ENCODE peak calls at places on chromosome 21, in seven cellular contexts. X, B, V, P, A, E and O are unnamed samples.

GRCh38 chr21:40070871-40071270 is 203.6 kb downstream of the PCP4 start:
- DNase-seq in P (no peak), E (no peak), X (no peak), V (no peak), B (no peak), A (no peak), O (no peak)

GRCh38 chr21:45049725-45050359 is 24.5 kb upstream of the ADARB1 start:
- DNase-seq in P (no peak), B (no peak), V (peak), E (no peak), X (no peak), A (no peak), O (no peak)

GRCh38 chr21:45957986-45958610 is 23.5 kb upstream of the COL6A1 start:
- DNase-seq in X (no peak), V (no peak), E (no peak), A (no peak), B (peak), P (no peak), O (peak)

GRCh38 chr21:39319814-39320332 is 6.4 kb upstream of the BRWD1 start:
- DNase-seq in X (no peak), V (peak), E (no peak), B (no peak), A (no peak), P (no peak), O (no peak)

GRCh38 chr21:43814215-43815106 is 25.1 kb downstream of the RRP1 start:
- DNase-seq in B (no peak), X (no peak), E (no peak), P (no peak), V (no peak), A (no peak), O (no peak)

GRCh38 chr21:35249636-35250035 is 200.5 kb upstream of the RUNX1 start:
- DNase-seq in V (peak), P (no peak), A (no peak), X (no peak), E (no peak), B (no peak), O (no peak)

GRCh38 chr21:25409992-25410391 is 197.3 kb downstream of the MRPL39 start:
- DNase-seq in E (no peak), X (no peak), P (no peak), V (no peak), B (no peak), A (no peak), O (no peak)

GRCh38 chr21:43585924-43586411 is 73.3 kb downstream of the HSF2BP start:
- DNase-seq in E (peak), P (peak), A (peak), V (peak), X (no peak), B (no peak), O (peak)

GRCh38 chr21:44331650-44332306 is 7.4 kb downstream of the CFAP410 start:
- DNase-seq in B (no peak), A (no peak), V (no peak), P (no peak), E (no peak), X (no peak), O (no peak)

GRCh38 chr21:31538821-31539220 is 120.7 kb upstream of the SOD1 start:
- DNase-seq in A (no peak), E (no peak), P (no peak), X (no peak), V (no peak), B (no peak), O (no peak)

GRCh38 chr21:44335266-44336059 is 3.7 kb downstream of the CFAP410 start:
- DNase-seq in P (no peak), V (no peak), E (no peak), A (no peak), X (no peak), B (no peak), O (no peak)

DNA sequence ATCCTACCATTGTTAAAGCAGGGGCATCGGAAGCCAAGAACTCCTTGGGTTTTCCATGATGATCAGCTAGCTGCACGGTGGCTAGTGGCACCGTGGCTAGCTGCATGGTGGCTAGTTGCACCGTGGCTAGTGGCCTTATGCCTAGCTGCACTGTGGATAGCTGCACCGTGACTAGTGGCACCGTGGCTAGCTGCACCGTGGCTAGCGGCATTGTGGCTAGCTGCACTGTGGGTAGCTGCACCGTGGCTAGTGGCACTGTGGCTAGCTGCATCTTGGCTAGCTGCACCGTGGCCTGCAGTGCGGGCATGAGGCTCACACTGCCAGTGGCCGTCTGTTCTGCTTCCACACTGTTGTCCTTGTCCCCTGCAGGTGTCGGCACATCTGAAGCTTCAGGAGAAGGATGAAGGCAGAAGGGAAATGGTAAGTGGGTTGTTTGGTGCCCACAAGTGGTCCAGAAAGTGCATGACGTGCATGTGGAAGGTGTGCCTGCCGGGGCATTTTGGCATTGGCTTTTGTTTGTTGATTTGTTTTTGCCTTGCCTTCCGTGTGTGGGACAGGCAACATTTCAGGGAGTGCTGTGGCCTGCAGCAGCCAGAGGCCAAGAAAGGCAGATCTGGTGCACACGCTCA is 38.6 kb downstream of the TFF3 start:
- DNase-seq in E (no peak), B (no peak), X (no peak), P (no peak), A (no peak), V (peak), O (no peak)
- TF ChIP-seq CTCF in E (no peak), B (no peak), X (no peak), P (no peak), A (no peak), V (peak), O (no peak)

GRCh38 chr21:17834639-17835354 is 15.6 kb upstream of the C21orf91 start:
- DNase-seq in X (no peak), B (no peak), E (no peak), A (no peak), P (no peak), V (no peak), O (no peak)
- TF ChIP-seq CTCF in X (no peak), B (no peak), E (no peak), A (no peak), P (no peak), V (no peak), O (no peak)

GRCh38 chr21:37915941-37916794 is at the start of gene KCNJ6:
- DNase-seq in B (no peak), X (no peak), E (peak), A (peak), V (no peak), P (no peak), O (no peak)
- TF ChIP-seq CTCF in B (peak), X (no peak), E (no peak), A (peak), V (peak), P (no peak), O (peak)

GRCh38 chr21:32578107-32578691 is 7.1 kb downstream of the TCP10L start:
- DNase-seq in P (peak), B (no peak), V (peak), E (no peak), A (no peak), X (no peak), O (no peak)
- TF ChIP-seq CTCF in P (peak), B (peak), V (peak), E (no peak), A (no peak), X (peak), O (peak)